ENCODE peak calls at places on chromosomes 12 and 14, in six cellular contexts. One of them, this sample, is unnamed.

GRCh38 chr14:24798911-24799310 is 164.9 kb upstream of the GZMB start:
- DNase-seq in neuronal stem cell: no peak
- DNase-seq in trophoblast cell: no peak
- DNase-seq in IMR-90: no peak
- DNase-seq in H9: no peak
- DNase-seq in H1: no peak
- DNase-seq in this sample: no peak

GRCh38 chr14:29896354-29896768 is 31.3 kb downstream of the PRKD1 start:
- DNase-seq in neuronal stem cell: no peak
- DNase-seq in trophoblast cell: no peak
- DNase-seq in IMR-90: no peak
- DNase-seq in H9: no peak
- DNase-seq in H1: no peak
- DNase-seq in this sample: no peak

GRCh38 chr12:62468935-62469334 is 2.3 kb downstream of the MON2 start:
- DNase-seq in neuronal stem cell: no peak
- DNase-seq in trophoblast cell: no peak
- DNase-seq in IMR-90: no peak
- DNase-seq in H9: no peak
- DNase-seq in H1: no peak
- DNase-seq in this sample: no peak

GRCh38 chr14:55372423-55372822 is 39.2 kb downstream of the ATG14 start:
- DNase-seq in neuronal stem cell: no peak
- DNase-seq in trophoblast cell: no peak
- DNase-seq in IMR-90: no peak
- DNase-seq in H9: no peak
- DNase-seq in H1: no peak
- DNase-seq in this sample: no peak

GRCh38 chr12:54341343-54341742 is 16.4 kb downstream of the COPZ1 start:
- DNase-seq in neuronal stem cell: peak; percentile 65
- DNase-seq in trophoblast cell: no peak
- DNase-seq in IMR-90: no peak
- DNase-seq in H9: no peak
- DNase-seq in H1: no peak
- DNase-seq in this sample: no peak

GRCh38 chr12:49503674-49504180 is 35.1 kb upstream of the KCNH3 start:
- DNase-seq in neuronal stem cell: no peak
- DNase-seq in trophoblast cell: no peak
- DNase-seq in IMR-90: peak; percentile 81
- DNase-seq in H9: no peak
- DNase-seq in H1: no peak
- DNase-seq in this sample: no peak

GRCh38 chr12:6450869-6451347 is 934 bp upstream of the TAPBPL start:
- DNase-seq in neuronal stem cell: no peak
- DNase-seq in trophoblast cell: no peak
- DNase-seq in IMR-90: no peak
- DNase-seq in H9: peak; percentile 69
- DNase-seq in H1: no peak
- DNase-seq in this sample: no peak

GRCh38 chr12:89960011-89960507 is 251.4 kb upstream of the ATP2B1 start:
- DNase-seq in neuronal stem cell: no peak
- DNase-seq in trophoblast cell: peak; percentile 55
- DNase-seq in IMR-90: peak; percentile 74
- DNase-seq in H9: no peak
- DNase-seq in H1: no peak
- DNase-seq in this sample: peak; percentile 60

GRCh38 chr12:132741620-132742019 is 20.0 kb downstream of the ANKLE2 start:
- DNase-seq in neuronal stem cell: no peak
- DNase-seq in trophoblast cell: no peak
- DNase-seq in IMR-90: no peak
- DNase-seq in H9: no peak
- DNase-seq in H1: no peak
- DNase-seq in this sample: no peak

GRCh38 chr12:5964913-5965900 is 20.1 kb upstream of the ANO2 start:
- DNase-seq in neuronal stem cell: no peak
- DNase-seq in trophoblast cell: no peak
- DNase-seq in IMR-90: no peak
- DNase-seq in H9: peak; percentile 70
- DNase-seq in H1: no peak
- DNase-seq in this sample: no peak

GRCh38 chr12:27709932-27710591 is 570 bp upstream of the MRPS35 start:
- DNase-seq in neuronal stem cell: no peak
- DNase-seq in trophoblast cell: peak; percentile 54
- DNase-seq in IMR-90: peak; percentile 61
- DNase-seq in H9: no peak
- DNase-seq in H1: no peak
- DNase-seq in this sample: no peak

GRCh38 chr12:754871-755562 is 2.6 kb downstream of the WNK1 start:
- DNase-seq in neuronal stem cell: no peak
- DNase-seq in trophoblast cell: peak; percentile 80
- DNase-seq in IMR-90: peak; percentile 81
- DNase-seq in H9: no peak
- DNase-seq in H1: no peak
- DNase-seq in this sample: peak; percentile 87

GRCh38 chr14:101466456-101467180 is 94.7 kb upstream of the DIO3 start:
- DNase-seq in neuronal stem cell: no peak
- DNase-seq in trophoblast cell: no peak
- DNase-seq in IMR-90: no peak
- DNase-seq in H9: peak; percentile 10
- DNase-seq in H1: no peak
- DNase-seq in this sample: no peak

GRCh38 chr12:44847888-44848770 is 28.0 kb downstream of the NELL2 start:
- DNase-seq in neuronal stem cell: no peak
- DNase-seq in trophoblast cell: no peak
- DNase-seq in IMR-90: no peak
- DNase-seq in H9: no peak
- DNase-seq in H1: no peak
- DNase-seq in this sample: no peak

GRCh38 chr14:63182967-63183366 is 21.3 kb upstream of the RHOJ start:
- DNase-seq in neuronal stem cell: no peak
- DNase-seq in trophoblast cell: no peak
- DNase-seq in IMR-90: no peak
- DNase-seq in H9: no peak
- DNase-seq in H1: no peak
- DNase-seq in this sample: no peak

GRCh38 chr12:98002887-98003493 is 512.4 kb upstream of the TMPO start:
- DNase-seq in neuronal stem cell: peak; percentile 59
- DNase-seq in trophoblast cell: peak; percentile 63
- DNase-seq in IMR-90: peak; percentile 1
- DNase-seq in H9: peak; percentile 73
- DNase-seq in H1: peak; percentile 13
- DNase-seq in this sample: peak; percentile 40

GRCh38 chr12:117854339-117855012 is 114.3 kb downstream of the KSR2 start:
- DNase-seq in neuronal stem cell: peak; percentile 71
- DNase-seq in trophoblast cell: peak; percentile 89
- DNase-seq in IMR-90: peak; percentile 23
- DNase-seq in H9: peak; percentile 91
- DNase-seq in H1: peak; percentile 44
- DNase-seq in this sample: peak; percentile 51

GRCh38 chr12:117214797-117215196 is 24.5 kb upstream of the FBXO21 start:
- DNase-seq in neuronal stem cell: no peak
- DNase-seq in trophoblast cell: no peak
- DNase-seq in IMR-90: no peak
- DNase-seq in H9: no peak
- DNase-seq in H1: no peak
- DNase-seq in this sample: no peak

GRCh38 chr12:24948452-24948815 is 467 bp downstream of the BCAT1 start:
- DNase-seq in neuronal stem cell: peak; percentile 26
- DNase-seq in trophoblast cell: peak; percentile 41
- DNase-seq in IMR-90: peak; percentile 54
- DNase-seq in H9: peak; percentile 59
- DNase-seq in H1: no peak
- DNase-seq in this sample: peak; percentile 51

GRCh38 chr12:49342066-49342913 is 4.4 kb upstream of the DNAJC22 start:
- DNase-seq in neuronal stem cell: peak; percentile 93
- DNase-seq in trophoblast cell: peak; percentile 94
- DNase-seq in IMR-90: peak; percentile 66
- DNase-seq in H9: peak; percentile 98
- DNase-seq in H1: peak; percentile 93
- DNase-seq in this sample: peak; percentile 75

GRCh38 chr12:93302331-93303229 is 75.1 kb upstream of the NUDT4 start:
- DNase-seq in neuronal stem cell: no peak
- DNase-seq in trophoblast cell: no peak
- DNase-seq in IMR-90: peak; percentile 97
- DNase-seq in H9: no peak
- DNase-seq in H1: no peak
- DNase-seq in this sample: peak; percentile 35

GRCh38 chr12:47881826-47882427 is 22.9 kb downstream of the VDR start:
- DNase-seq in neuronal stem cell: no peak
- DNase-seq in trophoblast cell: peak; percentile 17
- DNase-seq in IMR-90: peak; percentile 97
- DNase-seq in H9: no peak
- DNase-seq in H1: no peak
- DNase-seq in this sample: peak; percentile 99

GRCh38 chr14:91509083-91509877 is 830 bp downstream of the PPP4R3A start:
- DNase-seq in neuronal stem cell: no peak
- DNase-seq in trophoblast cell: peak; percentile 20
- DNase-seq in IMR-90: no peak
- DNase-seq in H9: peak; percentile 37
- DNase-seq in H1: no peak
- DNase-seq in this sample: no peak

GRCh38 chr12:105317942-105318614 is 12.4 kb upstream of the C12orf75 start:
- DNase-seq in neuronal stem cell: no peak
- DNase-seq in trophoblast cell: peak; percentile 90
- DNase-seq in IMR-90: no peak
- DNase-seq in H9: no peak
- DNase-seq in H1: no peak
- DNase-seq in this sample: no peak

GRCh38 chr14:61418749-61419148 is 97.4 kb downstream of the PRKCH start:
- DNase-seq in neuronal stem cell: no peak
- DNase-seq in trophoblast cell: no peak
- DNase-seq in IMR-90: no peak
- DNase-seq in H9: no peak
- DNase-seq in H1: no peak
- DNase-seq in this sample: no peak

GRCh38 chr14:95329941-95330340 is 10.2 kb upstream of the CLMN start:
- DNase-seq in neuronal stem cell: no peak
- DNase-seq in trophoblast cell: no peak
- DNase-seq in IMR-90: no peak
- DNase-seq in H9: no peak
- DNase-seq in H1: no peak
- DNase-seq in this sample: no peak

GRCh38 chr12:94553130-94553519 is 93.5 kb upstream of the CEP83 start:
- DNase-seq in neuronal stem cell: no peak
- DNase-seq in trophoblast cell: peak; percentile 63
- DNase-seq in IMR-90: peak; percentile 43
- DNase-seq in H9: no peak
- DNase-seq in H1: no peak
- DNase-seq in this sample: peak; percentile 46

GRCh38 chr14:38297681-38298080 is 41.8 kb upstream of the CLEC14A start:
- DNase-seq in neuronal stem cell: no peak
- DNase-seq in trophoblast cell: no peak
- DNase-seq in IMR-90: peak; percentile 71
- DNase-seq in H9: no peak
- DNase-seq in H1: no peak
- DNase-seq in this sample: peak; percentile 38

GRCh38 chr12:14771651-14772137 is 31.6 kb downstream of the WBP11 start:
- DNase-seq in neuronal stem cell: no peak
- DNase-seq in trophoblast cell: peak; percentile 50
- DNase-seq in IMR-90: no peak
- DNase-seq in H9: peak; percentile 68
- DNase-seq in H1: no peak
- DNase-seq in this sample: peak; percentile 22

GRCh38 chr12:104181313-104181712 is 34.3 kb upstream of the TXNRD1 start:
- DNase-seq in neuronal stem cell: no peak
- DNase-seq in trophoblast cell: no peak
- DNase-seq in IMR-90: peak; percentile 67
- DNase-seq in H9: no peak
- DNase-seq in H1: no peak
- DNase-seq in this sample: no peak

GRCh38 chr14:67500981-67501380 is 12.5 kb upstream of the TMEM229B start:
- DNase-seq in neuronal stem cell: no peak
- DNase-seq in trophoblast cell: peak; percentile 83
- DNase-seq in IMR-90: no peak
- DNase-seq in H9: no peak
- DNase-seq in H1: no peak
- DNase-seq in this sample: no peak

DNA sequence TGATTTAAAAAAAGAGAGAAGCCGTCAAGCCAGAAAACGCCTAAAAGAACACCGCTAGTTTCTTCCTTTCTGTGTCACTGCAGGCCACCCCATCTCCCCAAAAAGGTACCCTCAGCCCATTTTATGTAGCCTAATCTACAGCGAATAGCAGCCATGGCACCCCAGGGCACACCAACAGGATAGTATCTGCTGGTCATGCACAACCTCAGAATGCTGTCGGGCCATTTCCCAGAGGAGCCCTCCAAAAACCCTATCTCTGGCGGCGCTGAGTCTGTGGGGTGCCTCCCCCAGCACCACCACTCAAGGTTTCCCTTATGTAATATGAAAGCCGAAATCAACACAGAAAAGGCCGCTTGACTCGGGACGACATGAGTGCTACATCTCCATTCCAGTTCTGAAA is 98.9 kb downstream of the BCL11B start:
- DNase-seq in neuronal stem cell: no peak
- DNase-seq in trophoblast cell: no peak
- DNase-seq in IMR-90: no peak
- DNase-seq in H9: peak; percentile 10
- DNase-seq in H1: no peak
- DNase-seq in this sample: no peak
- H3K14ac ChIP-seq in neuronal stem cell: no peak overlapping the region
- H3K14ac ChIP-seq in trophoblast cell: no peak overlapping the region
- H3K14ac ChIP-seq in IMR-90: no peak overlapping the region
- H3K14ac ChIP-seq in H9: no peak overlapping the region
- H3K14ac ChIP-seq in H1: no peak overlapping the region
- H3K14ac ChIP-seq in this sample: no peak overlapping the region

GRCh38 chr12:124783087-124783486 is 80.6 kb downstream of the SCARB1 start:
- DNase-seq in neuronal stem cell: no peak
- DNase-seq in trophoblast cell: no peak
- DNase-seq in IMR-90: no peak
- DNase-seq in H9: no peak
- DNase-seq in H1: no peak
- DNase-seq in this sample: no peak
- H3K14ac ChIP-seq in neuronal stem cell: no peak overlapping the region
- H3K14ac ChIP-seq in trophoblast cell: no peak overlapping the region
- H3K14ac ChIP-seq in IMR-90: no peak overlapping the region
- H3K14ac ChIP-seq in H9: no peak overlapping the region
- H3K14ac ChIP-seq in H1: no peak overlapping the region
- H3K14ac ChIP-seq in this sample: no peak overlapping the region

GRCh38 chr14:70812124-70812818 is 3.0 kb upstream of the MAP3K9 start:
- DNase-seq in neuronal stem cell: no peak
- DNase-seq in trophoblast cell: peak; percentile 89
- DNase-seq in IMR-90: no peak
- DNase-seq in H9: no peak
- DNase-seq in H1: no peak
- DNase-seq in this sample: no peak
- H3K14ac ChIP-seq in neuronal stem cell: no peak overlapping the region
- H3K14ac ChIP-seq in trophoblast cell: no peak overlapping the region
- H3K14ac ChIP-seq in IMR-90: no peak overlapping the region
- H3K14ac ChIP-seq in H9: no peak overlapping the region
- H3K14ac ChIP-seq in H1: no peak overlapping the region
- H3K14ac ChIP-seq in this sample: no peak overlapping the region

GRCh38 chr14:28264306-28264705 is 502.3 kb upstream of the FOXG1 start:
- DNase-seq in neuronal stem cell: no peak
- DNase-seq in trophoblast cell: peak; percentile 9
- DNase-seq in IMR-90: no peak
- DNase-seq in H9: no peak
- DNase-seq in H1: no peak
- DNase-seq in this sample: no peak
- H3K14ac ChIP-seq in neuronal stem cell: no peak overlapping the region
- H3K14ac ChIP-seq in trophoblast cell: no peak overlapping the region
- H3K14ac ChIP-seq in IMR-90: no peak overlapping the region
- H3K14ac ChIP-seq in H9: no peak overlapping the region
- H3K14ac ChIP-seq in H1: no peak overlapping the region
- H3K14ac ChIP-seq in this sample: no peak overlapping the region